ENCODE peak calls at places on chromosomes 12 and 14, in eight cellular contexts. W, L, S, K, H, F, M and R are unnamed samples.

GRCh38 chr14:68282479-68283377 is 463.1 kb downstream of the RAD51B start:
- DNase-seq in F (no peak), H (no peak), K (no peak), L (no peak), S (peak; percentile 42), W (no peak), M (no peak), R (peak; percentile 8)

GRCh38 chr12:79203103-79203502 is 338.5 kb downstream of the SYT1 start:
- DNase-seq in K (no peak), M (no peak), F (no peak), L (no peak), S (no peak), H (no peak), W (no peak), R (no peak)

GRCh38 chr12:57896139-57896436 is 45.3 kb upstream of the ATP23 start:
- DNase-seq in W (peak; percentile 20), M (no peak), S (no peak), L (no peak), F (no peak), K (no peak), H (no peak), R (no peak)

GRCh38 chr14:69048456-69048855 is 69.4 kb upstream of the ACTN1 start:
- DNase-seq in F (no peak), L (peak; percentile 39), W (no peak), M (peak; percentile 44), S (no peak), K (no peak), H (no peak), R (peak; percentile 11)

GRCh38 chr14:65650843-65651242 is 238.3 kb downstream of the FUT8 start:
- DNase-seq in H (no peak), M (no peak), K (peak; percentile 19), W (peak; percentile 10), S (no peak), L (no peak), F (no peak), R (no peak)

GRCh38 chr14:75425443-75425842 is 2.4 kb upstream of the JDP2 start:
- DNase-seq in H (peak; percentile 17), L (no peak), F (no peak), M (no peak), K (no peak), W (no peak), S (no peak), R (no peak)

GRCh38 chr12:53219116-53219955 is 12.3 kb upstream of the ITGB7 start:
- DNase-seq in W (no peak), S (no peak), L (peak; percentile 47), M (peak; percentile 73), H (peak; percentile 66), K (no peak), F (peak; percentile 29), R (no peak)

GRCh38 chr14:38521591-38521990 is 265.7 kb upstream of the CLEC14A start:
- DNase-seq in H (no peak), S (no peak), L (no peak), W (no peak), K (no peak), F (no peak), M (no peak), R (no peak)

GRCh38 chr12:113427882-113428281 is 5.7 kb downstream of the SDSL start:
- DNase-seq in H (no peak), M (no peak), W (no peak), K (no peak), S (no peak), F (no peak), L (no peak), R (no peak)

GRCh38 chr12:58957298-58957697 is 37.0 kb upstream of the LRIG3 start:
- DNase-seq in M (no peak), K (no peak), F (no peak), W (no peak), S (no peak), H (no peak), L (no peak), R (no peak)

GRCh38 chr14:53037016-53037415 is 86.2 kb upstream of the FERMT2 start:
- DNase-seq in S (no peak), H (no peak), W (no peak), M (no peak), F (no peak), K (no peak), L (no peak), R (no peak)

DNA sequence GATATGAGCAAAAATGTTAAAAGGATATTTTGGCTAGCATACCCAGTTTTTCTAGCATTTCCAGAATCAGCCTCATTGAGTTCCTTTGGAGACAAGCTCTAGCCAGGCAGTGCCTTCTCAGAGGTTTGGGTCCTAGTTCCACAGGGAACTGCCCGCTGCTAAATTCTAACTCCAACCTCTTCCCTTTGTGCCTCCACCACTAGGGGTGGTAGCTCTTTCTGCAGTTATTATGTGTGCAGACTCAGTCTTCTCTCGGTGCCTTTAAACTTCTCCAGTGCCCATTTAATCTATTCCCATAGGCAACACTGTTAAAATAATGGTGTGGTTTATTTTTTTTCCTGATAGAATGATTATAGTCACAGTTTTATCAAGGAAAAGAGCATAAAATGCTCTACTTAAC is 21.5 kb upstream of the SLC25A3 start:
- DNase-seq in F (peak; percentile 57), W (peak; percentile 26), H (no peak), K (no peak), M (no peak), S (peak; percentile 35), L (no peak), R (no peak)
- TF ChIP-seq CTCF in F (peak; percentile 73), W (peak; percentile 49), H (peak; percentile 1), K (no peak), M (peak; percentile 47), S (peak; percentile 42), L (peak; percentile 24), R (peak; percentile 40)

DNA sequence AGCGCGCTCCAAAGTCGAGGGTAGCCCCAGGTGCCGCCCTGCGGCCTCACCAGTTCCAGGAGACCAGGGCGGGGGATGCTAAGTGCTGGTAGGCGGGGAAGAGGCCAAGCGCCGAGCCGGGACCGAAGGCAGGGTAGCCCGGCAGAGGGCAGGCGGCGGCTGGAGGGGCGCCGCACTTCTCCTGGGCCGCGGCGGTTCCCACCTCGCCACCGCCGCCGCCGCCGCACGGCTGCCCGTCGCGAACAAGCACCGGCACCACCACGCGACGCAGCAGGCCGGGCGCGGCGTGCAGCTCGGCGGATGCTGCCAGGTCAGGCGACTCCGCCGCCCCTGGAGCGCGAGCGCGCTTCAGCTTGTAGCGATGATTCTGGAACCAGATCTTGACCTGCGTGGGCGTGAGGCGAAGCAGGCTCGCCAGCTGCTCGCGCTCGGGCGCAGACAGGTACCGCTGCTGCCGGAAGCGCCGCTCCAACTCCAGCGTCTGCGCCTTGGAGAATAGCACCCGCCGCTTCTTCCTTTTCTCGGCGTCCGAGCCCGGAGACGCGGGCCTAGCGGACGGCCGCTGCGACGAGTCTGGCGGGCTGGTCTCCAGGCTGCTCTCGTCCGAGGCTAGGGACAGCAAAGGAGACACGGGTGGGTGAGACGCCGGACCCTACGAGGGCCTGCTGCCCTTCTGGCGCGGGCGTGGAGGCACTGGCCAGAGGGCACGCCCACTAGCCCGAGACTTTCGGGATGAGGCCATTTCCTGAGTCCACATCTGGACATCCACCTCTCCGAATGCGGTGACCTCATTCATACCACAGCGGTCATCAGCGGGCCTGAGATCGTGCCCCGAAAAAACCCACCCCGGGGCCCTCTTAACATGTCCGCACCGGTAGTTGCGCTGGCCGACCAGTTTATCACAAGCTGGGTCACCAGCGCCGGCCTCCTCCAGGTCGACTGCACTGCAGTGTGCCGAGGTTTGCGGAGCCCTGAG is 1.3 kb downstream of the NKX2-8 start:
- DNase-seq in L (peak; percentile 80), K (peak; percentile 43), H (peak; percentile 16), S (no peak), F (peak; percentile 61), W (peak; percentile 83), M (peak; percentile 52), R (no peak)
- H2AFZ ChIP-seq in L (peak overlapping the region; percentile 93), K (no peak overlapping the region), H (peak overlapping the region; percentile 88), S (no peak overlapping the region), F (no peak overlapping the region), W (peak overlapping the region; percentile 89), M (peak overlapping the region; percentile 55), R (no peak overlapping the region)

GRCh38 chr12:112007945-112008344 is 5.0 kb downstream of the TMEM116 start:
- DNase-seq in M (peak; percentile 50), H (peak; percentile 50), W (no peak), S (no peak), F (no peak), L (no peak), K (no peak), R (no peak)
- H3K9ac ChIP-seq in M (no peak overlapping the region), H (no peak overlapping the region), W (no peak overlapping the region), S (no peak overlapping the region), F (no peak overlapping the region), L (no peak overlapping the region), K (no peak overlapping the region), R (no peak overlapping the region)

GRCh38 chr12:155646-156045 is 58.3 kb downstream of the SLC6A12 start:
- DNase-seq in F (no peak), S (no peak), K (no peak), W (no peak), L (no peak), M (no peak), H (no peak), R (no peak)
- TF ChIP-seq CTCF in F (no peak), S (no peak), K (no peak), W (no peak), L (no peak), M (no peak), H (no peak), R (no peak)

DNA sequence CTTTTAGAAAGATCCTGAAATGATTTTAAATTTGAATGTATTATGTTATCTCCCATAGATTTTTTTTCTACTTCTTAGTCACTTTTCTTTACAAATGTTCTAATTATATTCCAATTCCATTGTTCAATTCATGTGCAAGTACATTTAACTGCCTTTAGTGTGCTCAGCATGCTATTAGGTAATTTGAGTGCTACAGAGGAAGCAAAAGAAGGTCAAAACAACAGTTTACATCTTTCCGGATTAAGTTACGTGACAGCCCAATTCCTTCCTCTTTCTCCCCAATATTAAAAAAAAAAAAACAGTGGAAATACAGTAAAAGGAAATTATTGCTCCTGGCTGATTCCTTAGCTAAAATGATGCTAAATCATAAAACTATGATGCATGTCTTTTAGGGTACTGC is 98.3 kb downstream of the RTN1 start:
- DNase-seq in L (no peak), F (no peak), M (no peak), S (no peak), K (no peak), H (no peak), W (no peak), R (no peak)
- H2AFZ ChIP-seq in L (no peak overlapping the region), F (no peak overlapping the region), M (no peak overlapping the region), S (no peak overlapping the region), K (no peak overlapping the region), H (no peak overlapping the region), W (no peak overlapping the region), R (no peak overlapping the region)